ENCODE peak calls at places on chromosomes 5 and 9, in seven cellular contexts. V is dermis microvascular lymphatic vessel endothelial cell, J is Peyer's patch, R is Right ventricle myocardium superior, L is WTC11, D is foreskin fibroblast, Q is kidney. W is an unnamed sample.
A peak's percentile ranks its signal among the peaks of the same experiment; 100 is the strongest.

GRCh38 chr5:158463188-158463587 is 604.2 kb upstream of the CLINT1 start:
- DNase-seq in J (no peak), L (no peak), Q (no peak), D (peak; percentile 77), R (no peak), V (no peak), W (no peak)

GRCh38 chr5:88785396-88786216 is 97.4 kb downstream of the MEF2C start:
- DNase-seq in V (peak; percentile 94), L (no peak), D (peak; percentile 92), Q (no peak), J (no peak), R (no peak), W (peak; percentile 89)

GRCh38 chr9:135990468-135991429 is 29.6 kb upstream of the UBAC1 start:
- DNase-seq in J (peak; percentile 66), R (no peak), D (peak; percentile 67), L (peak; percentile 64), Q (peak; percentile 89), V (peak; percentile 87), W (peak; percentile 29)

GRCh38 chr5:171299228-171299627 is 9.8 kb upstream of the TLX3 start:
- DNase-seq in Q (no peak), R (no peak), L (no peak), D (no peak), J (no peak), V (no peak), W (no peak)

GRCh38 chr5:51990241-51990640 is 607.0 kb downstream of the ISL1 start:
- DNase-seq in L (no peak), R (no peak), J (no peak), D (no peak), Q (no peak), V (no peak), W (no peak)

GRCh38 chr9:126532019-126532462 is 81.7 kb upstream of the LMX1B start:
- DNase-seq in Q (peak; percentile 80), R (peak; percentile 81), V (no peak), D (peak; percentile 85), L (no peak), J (no peak), W (no peak)

GRCh38 chr5:154811653-154812465 is 38.5 kb downstream of the FAXDC2 start:
- DNase-seq in V (peak; percentile 81), R (peak; percentile 71), L (peak; percentile 61), J (peak; percentile 75), D (peak; percentile 85), Q (no peak), W (no peak)

GRCh38 chr5:56088967-56089829 is 94.4 kb upstream of the IL6ST start:
- DNase-seq in J (no peak), D (peak; percentile 81), L (no peak), V (no peak), Q (no peak), R (no peak), W (no peak)

GRCh38 chr5:137791387-137791786 is 37.2 kb upstream of the HNRNPA0 start:
- DNase-seq in L (no peak), J (no peak), Q (no peak), V (no peak), R (no peak), D (no peak), W (no peak)

GRCh38 chr5:76808142-76808691 is 10.6 kb upstream of the F2RL1 start:
- DNase-seq in L (peak; percentile 84), D (no peak), Q (no peak), V (no peak), J (no peak), R (peak; percentile 48), W (no peak)

GRCh38 chr5:149829954-149830353 is 99.8 kb downstream of the PPARGC1B start:
- DNase-seq in R (no peak), J (no peak), Q (no peak), V (no peak), L (no peak), D (no peak), W (no peak)

GRCh38 chr5:111043712-111044506 is 27.6 kb upstream of the TSLP start:
- DNase-seq in L (peak; percentile 30), Q (no peak), V (no peak), R (no peak), J (no peak), D (peak; percentile 70), W (no peak)

GRCh38 chr9:114033397-114034103 is 44.5 kb downstream of the AMBP start:
- DNase-seq in D (peak; percentile 38), Q (no peak), R (peak; percentile 59), V (peak; percentile 46), J (peak; percentile 51), L (peak; percentile 72), W (no peak)

GRCh38 chr5:180977852-180978251 is 10.8 kb upstream of the BTNL3 start:
- DNase-seq in L (no peak), Q (no peak), D (no peak), R (no peak), V (no peak), J (no peak), W (no peak)

GRCh38 chr9:32455738-32456137 is 70.3 kb downstream of the RIGI start:
- DNase-seq in L (no peak), D (peak; percentile 6), R (no peak), J (no peak), Q (no peak), V (no peak), W (no peak)

GRCh38 chr5:110903966-110904365 is 165.2 kb downstream of the SLC25A46 start:
- DNase-seq in V (no peak), L (no peak), Q (no peak), J (no peak), R (no peak), D (no peak), W (no peak)

GRCh38 chr5:160471761-160472160 is 50.1 kb downstream of the PTTG1 start:
- DNase-seq in D (no peak), Q (no peak), V (no peak), J (no peak), R (no peak), L (no peak), W (no peak)

GRCh38 chr9:68808481-68808880 is 103.4 kb downstream of the PIP5K1B start:
- DNase-seq in J (no peak), L (no peak), R (no peak), V (no peak), D (no peak), Q (no peak), W (no peak)

GRCh38 chr5:124748687-124749594 is 2.5 kb upstream of the ZNF608 start:
- DNase-seq in L (peak; percentile 65), J (peak; percentile 72), Q (peak; percentile 75), R (peak; percentile 59), V (peak; percentile 97), D (peak; percentile 90), W (peak; percentile 92)

GRCh38 chr9:86413966-86414880 is 60.0 kb upstream of the TUT7 start:
- DNase-seq in L (no peak), Q (no peak), R (no peak), V (peak; percentile 44), D (peak; percentile 67), J (no peak), W (no peak)

GRCh38 chr9:137219757-137220316 is 2.2 kb downstream of the RNF208 start:
- DNase-seq in J (no peak), R (no peak), V (no peak), L (no peak), Q (no peak), D (no peak), W (no peak)

GRCh38 chr9:33320568-33321261 is 30.4 kb downstream of the NFX1 start:
- DNase-seq in J (no peak), D (peak; percentile 94), L (no peak), Q (no peak), R (no peak), V (peak; percentile 81), W (peak; percentile 88)

GRCh38 chr9:71758785-71759184 is 9.5 kb downstream of the CEMIP2 start:
- DNase-seq in L (no peak), R (no peak), V (peak; percentile 88), J (no peak), D (peak; percentile 24), Q (no peak), W (peak; percentile 47)

GRCh38 chr5:10863763-10864383 is 102.8 kb upstream of the DAP start:
- DNase-seq in J (no peak), R (peak; percentile 57), Q (no peak), D (peak; percentile 35), V (peak; percentile 54), L (peak; percentile 84), W (no peak)

GRCh38 chr5:65924366-65925093 is 1.8 kb upstream of the ERBIN start:
- DNase-seq in R (no peak), L (no peak), J (no peak), D (no peak), V (no peak), Q (no peak), W (no peak)

GRCh38 chr5:137248476-137248970 is 250.6 kb downstream of the SPOCK1 start:
- DNase-seq in D (peak; percentile 33), Q (no peak), L (no peak), R (no peak), V (no peak), J (no peak), W (no peak)

GRCh38 chr5:72271696-72272095 is 48.3 kb downstream of the MRPS27 start:
- DNase-seq in L (no peak), Q (no peak), D (peak; percentile 14), R (no peak), V (no peak), J (no peak), W (no peak)

GRCh38 chr9:12774861-12775367 is at the start of gene LURAP1L:
- DNase-seq in D (peak; percentile 90), R (peak; percentile 40), Q (no peak), L (peak; percentile 25), V (peak; percentile 72), J (no peak), W (peak; percentile 34)

GRCh38 chr5:140221697-140222223 is 46.8 kb downstream of the CYSTM1 start:
- DNase-seq in Q (no peak), L (no peak), R (no peak), J (no peak), V (peak; percentile 38), D (peak; percentile 88), W (no peak)

GRCh38 chr5:150562832-150563231 is 54.9 kb downstream of the NDST1 start:
- DNase-seq in V (peak; percentile 65), R (no peak), J (peak; percentile 7), L (peak; percentile 39), D (peak; percentile 76), Q (no peak), W (no peak)

GRCh38 chr5:179326176-179326997 is 18.9 kb downstream of the ADAMTS2 start:
- DNase-seq in Q (peak; percentile 87), D (peak; percentile 95), L (peak; percentile 49), J (peak; percentile 47), V (no peak), R (peak; percentile 82), W (no peak)

GRCh38 chr5:68683632-68684035 is 410.2 kb upstream of the SLC30A5 start:
- DNase-seq in V (no peak), D (peak; percentile 97), L (no peak), Q (peak; percentile 58), J (no peak), R (no peak), W (peak; percentile 86)

GRCh38 chr5:36610629-36611028 is 4.2 kb downstream of the SLC1A3 start:
- DNase-seq in L (no peak), V (no peak), R (peak; percentile 54), J (no peak), Q (no peak), D (no peak), W (no peak)

GRCh38 chr9:98502976-98503325 is 205.8 kb downstream of the GABBR2 start:
- DNase-seq in Q (no peak), J (no peak), L (peak; percentile 40), V (no peak), D (peak; percentile 67), R (peak; percentile 52), W (peak; percentile 39)

GRCh38 chr9:14842269-14842668 is 68.0 kb downstream of the FREM1 start:
- DNase-seq in J (no peak), D (no peak), R (no peak), V (no peak), L (no peak), Q (no peak), W (no peak)

GRCh38 chr9:136228107-136228875 is 17.3 kb downstream of the QSOX2 start:
- DNase-seq in Q (no peak), J (no peak), L (no peak), D (peak; percentile 57), R (no peak), V (peak; percentile 86), W (peak; percentile 39)

GRCh38 chr9:134360897-134361296 is 34.6 kb downstream of the RXRA start:
- DNase-seq in V (no peak), L (no peak), J (peak; percentile 70), Q (no peak), R (peak; percentile 79), D (no peak), W (peak; percentile 42)

W was measured in retinal pigment epithelial cell.